ENCODE peak calls at places on chromosomes 7 and 10, in eight cellular contexts. One of them, this sample, is unnamed.

GRCh38 chr7:91046322-91047088 is 217.7 kb upstream of the FZD1 start:
- DNase-seq in stimulated activated CD4-positive, alpha-beta T cell treated with anti-CD3 and anti-CD28 coated beads, Interleukin-1b, Interleukin-23, amount 100 ng/mL, for 1 hour: no peak
- DNase-seq in occipital lobe: no peak
- DNase-seq in frontal cortex: no peak
- DNase-seq in iPS-NIHi11: no peak
- DNase-seq in HAP-1: peak; percentile 8
- DNase-seq in posterior cingulate gyrus: no peak
- DNase-seq in hepatocyte: no peak
- DNase-seq in this sample: no peak

GRCh38 chr7:108114117-108114841 is 15.9 kb downstream of the LAMB4 start:
- DNase-seq in stimulated activated CD4-positive, alpha-beta T cell treated with anti-CD3 and anti-CD28 coated beads, Interleukin-1b, Interleukin-23, amount 100 ng/mL, for 1 hour: no peak
- DNase-seq in occipital lobe: no peak
- DNase-seq in frontal cortex: no peak
- DNase-seq in iPS-NIHi11: peak; percentile 30
- DNase-seq in HAP-1: peak; percentile 19
- DNase-seq in posterior cingulate gyrus: no peak
- DNase-seq in hepatocyte: peak; percentile 26
- DNase-seq in this sample: no peak

GRCh38 chr7:155190608-155191536 is 106.8 kb upstream of the INSIG1 start:
- DNase-seq in stimulated activated CD4-positive, alpha-beta T cell treated with anti-CD3 and anti-CD28 coated beads, Interleukin-1b, Interleukin-23, amount 100 ng/mL, for 1 hour: no peak
- DNase-seq in occipital lobe: no peak
- DNase-seq in frontal cortex: peak; percentile 76
- DNase-seq in iPS-NIHi11: peak; percentile 93
- DNase-seq in HAP-1: no peak
- DNase-seq in posterior cingulate gyrus: peak; percentile 68
- DNase-seq in hepatocyte: peak; percentile 72
- DNase-seq in this sample: no peak

GRCh38 chr7:22855049-22855392 is 32.4 kb upstream of the TOMM7 start:
- DNase-seq in stimulated activated CD4-positive, alpha-beta T cell treated with anti-CD3 and anti-CD28 coated beads, Interleukin-1b, Interleukin-23, amount 100 ng/mL, for 1 hour: no peak
- DNase-seq in occipital lobe: no peak
- DNase-seq in frontal cortex: no peak
- DNase-seq in iPS-NIHi11: no peak
- DNase-seq in HAP-1: no peak
- DNase-seq in posterior cingulate gyrus: no peak
- DNase-seq in hepatocyte: no peak
- DNase-seq in this sample: no peak

GRCh38 chr7:78134256-78134655 is 335.7 kb downstream of the PHTF2 start:
- DNase-seq in stimulated activated CD4-positive, alpha-beta T cell treated with anti-CD3 and anti-CD28 coated beads, Interleukin-1b, Interleukin-23, amount 100 ng/mL, for 1 hour: no peak
- DNase-seq in occipital lobe: no peak
- DNase-seq in frontal cortex: peak; percentile 29
- DNase-seq in iPS-NIHi11: peak; percentile 48
- DNase-seq in HAP-1: peak; percentile 63
- DNase-seq in posterior cingulate gyrus: no peak
- DNase-seq in hepatocyte: peak; percentile 38
- DNase-seq in this sample: peak; percentile 19

GRCh38 chr10:34710391-34710751 is 104.7 kb downstream of the PARD3 start:
- DNase-seq in stimulated activated CD4-positive, alpha-beta T cell treated with anti-CD3 and anti-CD28 coated beads, Interleukin-1b, Interleukin-23, amount 100 ng/mL, for 1 hour: no peak
- DNase-seq in occipital lobe: no peak
- DNase-seq in frontal cortex: no peak
- DNase-seq in iPS-NIHi11: no peak
- DNase-seq in HAP-1: no peak
- DNase-seq in posterior cingulate gyrus: no peak
- DNase-seq in hepatocyte: no peak
- DNase-seq in this sample: no peak

GRCh38 chr7:39461263-39461662 is 104.9 kb upstream of the YAE1 start:
- DNase-seq in stimulated activated CD4-positive, alpha-beta T cell treated with anti-CD3 and anti-CD28 coated beads, Interleukin-1b, Interleukin-23, amount 100 ng/mL, for 1 hour: no peak
- DNase-seq in occipital lobe: no peak
- DNase-seq in frontal cortex: no peak
- DNase-seq in iPS-NIHi11: no peak
- DNase-seq in HAP-1: no peak
- DNase-seq in posterior cingulate gyrus: no peak
- DNase-seq in hepatocyte: no peak
- DNase-seq in this sample: no peak

GRCh38 chr10:70837660-70838059 is 21.9 kb downstream of the SGPL1 start:
- DNase-seq in stimulated activated CD4-positive, alpha-beta T cell treated with anti-CD3 and anti-CD28 coated beads, Interleukin-1b, Interleukin-23, amount 100 ng/mL, for 1 hour: no peak
- DNase-seq in occipital lobe: no peak
- DNase-seq in frontal cortex: no peak
- DNase-seq in iPS-NIHi11: no peak
- DNase-seq in HAP-1: no peak
- DNase-seq in posterior cingulate gyrus: no peak
- DNase-seq in hepatocyte: no peak
- DNase-seq in this sample: no peak

GRCh38 chr7:34036069-34036920 is 131.0 kb downstream of the BMPER start:
- DNase-seq in stimulated activated CD4-positive, alpha-beta T cell treated with anti-CD3 and anti-CD28 coated beads, Interleukin-1b, Interleukin-23, amount 100 ng/mL, for 1 hour: no peak
- DNase-seq in occipital lobe: no peak
- DNase-seq in frontal cortex: no peak
- DNase-seq in iPS-NIHi11: peak; percentile 16
- DNase-seq in HAP-1: no peak
- DNase-seq in posterior cingulate gyrus: no peak
- DNase-seq in hepatocyte: peak; percentile 75
- DNase-seq in this sample: no peak

GRCh38 chr10:99612167-99612831 is 7.9 kb downstream of the SLC25A28 start:
- DNase-seq in stimulated activated CD4-positive, alpha-beta T cell treated with anti-CD3 and anti-CD28 coated beads, Interleukin-1b, Interleukin-23, amount 100 ng/mL, for 1 hour: no peak
- DNase-seq in occipital lobe: peak; percentile 6
- DNase-seq in frontal cortex: peak; percentile 64
- DNase-seq in iPS-NIHi11: peak; percentile 77
- DNase-seq in HAP-1: peak; percentile 66
- DNase-seq in posterior cingulate gyrus: no peak
- DNase-seq in hepatocyte: peak; percentile 71
- DNase-seq in this sample: no peak

GRCh38 chr10:63889756-63890155 is 368.6 kb downstream of the REEP3 start:
- DNase-seq in stimulated activated CD4-positive, alpha-beta T cell treated with anti-CD3 and anti-CD28 coated beads, Interleukin-1b, Interleukin-23, amount 100 ng/mL, for 1 hour: no peak
- DNase-seq in occipital lobe: no peak
- DNase-seq in frontal cortex: no peak
- DNase-seq in iPS-NIHi11: no peak
- DNase-seq in HAP-1: no peak
- DNase-seq in posterior cingulate gyrus: no peak
- DNase-seq in hepatocyte: no peak
- DNase-seq in this sample: no peak

GRCh38 chr10:58178811-58179210 is 88.9 kb downstream of the IPMK start:
- DNase-seq in stimulated activated CD4-positive, alpha-beta T cell treated with anti-CD3 and anti-CD28 coated beads, Interleukin-1b, Interleukin-23, amount 100 ng/mL, for 1 hour: no peak
- DNase-seq in occipital lobe: no peak
- DNase-seq in frontal cortex: no peak
- DNase-seq in iPS-NIHi11: no peak
- DNase-seq in HAP-1: no peak
- DNase-seq in posterior cingulate gyrus: no peak
- DNase-seq in hepatocyte: no peak
- DNase-seq in this sample: no peak

GRCh38 chr7:155205368-155206285 is 92.1 kb upstream of the INSIG1 start:
- DNase-seq in stimulated activated CD4-positive, alpha-beta T cell treated with anti-CD3 and anti-CD28 coated beads, Interleukin-1b, Interleukin-23, amount 100 ng/mL, for 1 hour: peak; percentile 74
- DNase-seq in occipital lobe: peak; percentile 16
- DNase-seq in frontal cortex: peak; percentile 46
- DNase-seq in iPS-NIHi11: peak; percentile 81
- DNase-seq in HAP-1: peak; percentile 35
- DNase-seq in posterior cingulate gyrus: no peak
- DNase-seq in hepatocyte: peak; percentile 51
- DNase-seq in this sample: no peak

GRCh38 chr10:128095023-128095752 is 31.0 kb downstream of the MKI67 start:
- DNase-seq in stimulated activated CD4-positive, alpha-beta T cell treated with anti-CD3 and anti-CD28 coated beads, Interleukin-1b, Interleukin-23, amount 100 ng/mL, for 1 hour: no peak
- DNase-seq in occipital lobe: no peak
- DNase-seq in frontal cortex: no peak
- DNase-seq in iPS-NIHi11: no peak
- DNase-seq in HAP-1: no peak
- DNase-seq in posterior cingulate gyrus: no peak
- DNase-seq in hepatocyte: peak; percentile 39
- DNase-seq in this sample: no peak

GRCh38 chr7:29806131-29806792 is at the start of gene WIPF3:
- DNase-seq in stimulated activated CD4-positive, alpha-beta T cell treated with anti-CD3 and anti-CD28 coated beads, Interleukin-1b, Interleukin-23, amount 100 ng/mL, for 1 hour: no peak
- DNase-seq in occipital lobe: peak; percentile 14
- DNase-seq in frontal cortex: peak; percentile 46
- DNase-seq in iPS-NIHi11: peak; percentile 90
- DNase-seq in HAP-1: peak; percentile 40
- DNase-seq in posterior cingulate gyrus: peak; percentile 28
- DNase-seq in hepatocyte: peak; percentile 84
- DNase-seq in this sample: peak; percentile 9

GRCh38 chr7:100189061-100189460 is 11.3 kb downstream of the STAG3 start:
- DNase-seq in stimulated activated CD4-positive, alpha-beta T cell treated with anti-CD3 and anti-CD28 coated beads, Interleukin-1b, Interleukin-23, amount 100 ng/mL, for 1 hour: no peak
- DNase-seq in occipital lobe: no peak
- DNase-seq in frontal cortex: no peak
- DNase-seq in iPS-NIHi11: no peak
- DNase-seq in HAP-1: no peak
- DNase-seq in posterior cingulate gyrus: no peak
- DNase-seq in hepatocyte: no peak
- DNase-seq in this sample: no peak

GRCh38 chr7:9231683-9232082 is 798.3 kb downstream of the NXPH1 start:
- DNase-seq in stimulated activated CD4-positive, alpha-beta T cell treated with anti-CD3 and anti-CD28 coated beads, Interleukin-1b, Interleukin-23, amount 100 ng/mL, for 1 hour: no peak
- DNase-seq in occipital lobe: no peak
- DNase-seq in frontal cortex: no peak
- DNase-seq in iPS-NIHi11: no peak
- DNase-seq in HAP-1: no peak
- DNase-seq in posterior cingulate gyrus: no peak
- DNase-seq in hepatocyte: peak; percentile 8
- DNase-seq in this sample: peak; percentile 77

GRCh38 chr10:1744524-1744923 is 7.2 kb upstream of the ADARB2 start:
- DNase-seq in stimulated activated CD4-positive, alpha-beta T cell treated with anti-CD3 and anti-CD28 coated beads, Interleukin-1b, Interleukin-23, amount 100 ng/mL, for 1 hour: no peak
- DNase-seq in occipital lobe: no peak
- DNase-seq in frontal cortex: no peak
- DNase-seq in iPS-NIHi11: no peak
- DNase-seq in HAP-1: no peak
- DNase-seq in posterior cingulate gyrus: no peak
- DNase-seq in hepatocyte: no peak
- DNase-seq in this sample: no peak

GRCh38 chr7:107085180-107085579 is 40.7 kb downstream of the PRKAR2B start:
- DNase-seq in stimulated activated CD4-positive, alpha-beta T cell treated with anti-CD3 and anti-CD28 coated beads, Interleukin-1b, Interleukin-23, amount 100 ng/mL, for 1 hour: no peak
- DNase-seq in occipital lobe: no peak
- DNase-seq in frontal cortex: no peak
- DNase-seq in iPS-NIHi11: no peak
- DNase-seq in HAP-1: no peak
- DNase-seq in posterior cingulate gyrus: no peak
- DNase-seq in hepatocyte: no peak
- DNase-seq in this sample: no peak

GRCh38 chr10:83367036-83367435 is 772.3 kb upstream of the GHITM start:
- DNase-seq in stimulated activated CD4-positive, alpha-beta T cell treated with anti-CD3 and anti-CD28 coated beads, Interleukin-1b, Interleukin-23, amount 100 ng/mL, for 1 hour: no peak
- DNase-seq in occipital lobe: no peak
- DNase-seq in frontal cortex: no peak
- DNase-seq in iPS-NIHi11: no peak
- DNase-seq in HAP-1: no peak
- DNase-seq in posterior cingulate gyrus: no peak
- DNase-seq in hepatocyte: no peak
- DNase-seq in this sample: no peak

GRCh38 chr7:33687601-33688000 is 217.7 kb upstream of the BMPER start:
- DNase-seq in stimulated activated CD4-positive, alpha-beta T cell treated with anti-CD3 and anti-CD28 coated beads, Interleukin-1b, Interleukin-23, amount 100 ng/mL, for 1 hour: no peak
- DNase-seq in occipital lobe: no peak
- DNase-seq in frontal cortex: no peak
- DNase-seq in iPS-NIHi11: no peak
- DNase-seq in HAP-1: no peak
- DNase-seq in posterior cingulate gyrus: no peak
- DNase-seq in hepatocyte: no peak
- DNase-seq in this sample: no peak

GRCh38 chr7:116999316-116999715 is 46.0 kb downstream of the ST7 start:
- DNase-seq in stimulated activated CD4-positive, alpha-beta T cell treated with anti-CD3 and anti-CD28 coated beads, Interleukin-1b, Interleukin-23, amount 100 ng/mL, for 1 hour: no peak
- DNase-seq in occipital lobe: no peak
- DNase-seq in frontal cortex: no peak
- DNase-seq in iPS-NIHi11: no peak
- DNase-seq in HAP-1: no peak
- DNase-seq in posterior cingulate gyrus: no peak
- DNase-seq in hepatocyte: no peak
- DNase-seq in this sample: no peak

GRCh38 chr10:78599122-78599853 is 469.5 kb upstream of the ZMIZ1 start:
- DNase-seq in stimulated activated CD4-positive, alpha-beta T cell treated with anti-CD3 and anti-CD28 coated beads, Interleukin-1b, Interleukin-23, amount 100 ng/mL, for 1 hour: no peak
- DNase-seq in occipital lobe: no peak
- DNase-seq in frontal cortex: no peak
- DNase-seq in iPS-NIHi11: no peak
- DNase-seq in HAP-1: no peak
- DNase-seq in posterior cingulate gyrus: no peak
- DNase-seq in hepatocyte: no peak
- DNase-seq in this sample: no peak

GRCh38 chr7:159092701-159093121 is 52.0 kb downstream of the VIPR2 start:
- DNase-seq in stimulated activated CD4-positive, alpha-beta T cell treated with anti-CD3 and anti-CD28 coated beads, Interleukin-1b, Interleukin-23, amount 100 ng/mL, for 1 hour: no peak
- DNase-seq in occipital lobe: no peak
- DNase-seq in frontal cortex: no peak
- DNase-seq in iPS-NIHi11: no peak
- DNase-seq in HAP-1: no peak
- DNase-seq in posterior cingulate gyrus: no peak
- DNase-seq in hepatocyte: no peak
- DNase-seq in this sample: no peak

GRCh38 chr10:103124420-103125096 is 68.5 kb downstream of the NT5C2 start:
- DNase-seq in stimulated activated CD4-positive, alpha-beta T cell treated with anti-CD3 and anti-CD28 coated beads, Interleukin-1b, Interleukin-23, amount 100 ng/mL, for 1 hour: no peak
- DNase-seq in occipital lobe: no peak
- DNase-seq in frontal cortex: no peak
- DNase-seq in iPS-NIHi11: no peak
- DNase-seq in HAP-1: no peak
- DNase-seq in posterior cingulate gyrus: no peak
- DNase-seq in hepatocyte: no peak
- DNase-seq in this sample: no peak

GRCh38 chr7:3063016-3063753 is 19.5 kb upstream of the CARD11 start:
- DNase-seq in stimulated activated CD4-positive, alpha-beta T cell treated with anti-CD3 and anti-CD28 coated beads, Interleukin-1b, Interleukin-23, amount 100 ng/mL, for 1 hour: peak; percentile 49
- DNase-seq in occipital lobe: no peak
- DNase-seq in frontal cortex: no peak
- DNase-seq in iPS-NIHi11: no peak
- DNase-seq in HAP-1: no peak
- DNase-seq in posterior cingulate gyrus: no peak
- DNase-seq in hepatocyte: no peak
- DNase-seq in this sample: no peak

GRCh38 chr7:26153823-26154783 is 2.1 kb downstream of the NFE2L3 start:
- DNase-seq in stimulated activated CD4-positive, alpha-beta T cell treated with anti-CD3 and anti-CD28 coated beads, Interleukin-1b, Interleukin-23, amount 100 ng/mL, for 1 hour: no peak
- DNase-seq in occipital lobe: no peak
- DNase-seq in frontal cortex: no peak
- DNase-seq in iPS-NIHi11: peak; percentile 71
- DNase-seq in HAP-1: no peak
- DNase-seq in posterior cingulate gyrus: no peak
- DNase-seq in hepatocyte: no peak
- DNase-seq in this sample: no peak

GRCh38 chr10:116702165-116702564 is 40.2 kb downstream of the HSPA12A start:
- DNase-seq in stimulated activated CD4-positive, alpha-beta T cell treated with anti-CD3 and anti-CD28 coated beads, Interleukin-1b, Interleukin-23, amount 100 ng/mL, for 1 hour: no peak
- DNase-seq in occipital lobe: no peak
- DNase-seq in frontal cortex: no peak
- DNase-seq in iPS-NIHi11: no peak
- DNase-seq in HAP-1: no peak
- DNase-seq in posterior cingulate gyrus: no peak
- DNase-seq in hepatocyte: no peak
- DNase-seq in this sample: no peak

GRCh38 chr10:48309711-48310226 is 3.3 kb downstream of the MAPK8 start:
- DNase-seq in stimulated activated CD4-positive, alpha-beta T cell treated with anti-CD3 and anti-CD28 coated beads, Interleukin-1b, Interleukin-23, amount 100 ng/mL, for 1 hour: no peak
- DNase-seq in occipital lobe: no peak
- DNase-seq in frontal cortex: no peak
- DNase-seq in iPS-NIHi11: no peak
- DNase-seq in HAP-1: no peak
- DNase-seq in posterior cingulate gyrus: no peak
- DNase-seq in hepatocyte: peak; percentile 43
- DNase-seq in this sample: no peak

GRCh38 chr10:1083581-1083980 is 27.4 kb downstream of the WDR37 start:
- DNase-seq in stimulated activated CD4-positive, alpha-beta T cell treated with anti-CD3 and anti-CD28 coated beads, Interleukin-1b, Interleukin-23, amount 100 ng/mL, for 1 hour: no peak
- DNase-seq in occipital lobe: no peak
- DNase-seq in frontal cortex: no peak
- DNase-seq in iPS-NIHi11: no peak
- DNase-seq in HAP-1: no peak
- DNase-seq in posterior cingulate gyrus: no peak
- DNase-seq in hepatocyte: no peak
- DNase-seq in this sample: no peak

This sample was measured in NCI-H1930.